ENCODE peak calls at places on chromosomes 7 and 10, in ten cellular contexts. Q is AG04449, G is epithelial cell of esophagus, U is cardiac muscle cell, A is body of pancreas, C is endothelial cell, S is upper lobe of left lung, T is heart left ventricle, D is thoracic aorta, X is A549. R is an unnamed sample.

GRCh38 chr7:42945821-42946615 is 13.8 kb downstream of the MRPL32 start:
- DNase-seq in T (no peak), S (no peak), Q (no peak), G (no peak), D (no peak), C (no peak), X (no peak), A (no peak), U (no peak), R (no peak)

GRCh38 chr7:77866370-77866769 is 67.8 kb downstream of the PHTF2 start:
- DNase-seq in U (peak; percentile 18), S (no peak), C (no peak), T (no peak), A (no peak), Q (no peak), D (no peak), G (no peak), X (no peak), R (no peak)

GRCh38 chr7:29878081-29878688 is 71.9 kb downstream of the WIPF3 start:
- DNase-seq in D (no peak), A (peak; percentile 50), Q (no peak), S (no peak), X (peak; percentile 39), G (peak; percentile 63), U (peak; percentile 67), C (no peak), T (no peak), R (no peak)

GRCh38 chr7:37493810-37494209 is 45.1 kb upstream of the ELMO1 start:
- DNase-seq in G (no peak), T (no peak), U (no peak), D (no peak), Q (no peak), A (no peak), C (no peak), S (peak; percentile 34), X (no peak), R (no peak)

GRCh38 chr10:132528064-132528800 is 9.4 kb upstream of the INPP5A start:
- DNase-seq in D (no peak), C (no peak), A (no peak), S (no peak), G (no peak), U (no peak), Q (no peak), X (no peak), T (peak; percentile 34), R (no peak)

GRCh38 chr10:65940105-65940504 is 985.7 kb upstream of the LRRTM3 start:
- DNase-seq in T (no peak), Q (no peak), S (no peak), C (no peak), X (no peak), A (no peak), D (no peak), U (no peak), G (no peak), R (no peak)

GRCh38 chr10:11838298-11838852 is 15.2 kb downstream of the PROSER2 start:
- DNase-seq in C (no peak), G (peak; percentile 83), A (no peak), U (no peak), Q (no peak), X (no peak), D (no peak), S (no peak), T (no peak), R (no peak)

GRCh38 chr10:34190594-34190993 is 624.5 kb downstream of the PARD3 start:
- DNase-seq in Q (no peak), U (no peak), A (no peak), G (no peak), D (no peak), S (no peak), X (no peak), T (no peak), C (no peak), R (no peak)

GRCh38 chr10:115871855-115872254 is 401.2 kb downstream of the GFRA1 start:
- DNase-seq in S (no peak), T (no peak), G (no peak), Q (no peak), X (no peak), U (no peak), C (no peak), D (no peak), A (no peak), R (no peak)

GRCh38 chr10:110852255-110852896 is 19.4 kb upstream of the PDCD4 start:
- DNase-seq in A (peak; percentile 88), D (no peak), S (no peak), G (peak; percentile 98), U (no peak), X (no peak), T (no peak), C (no peak), Q (no peak), R (no peak)

GRCh38 chr7:113207441-113207840 is 89.1 kb upstream of the SMIM30 start:
- DNase-seq in D (no peak), A (no peak), C (no peak), G (no peak), X (no peak), Q (no peak), U (no peak), T (no peak), S (no peak), R (no peak)

GRCh38 chr7:123372368-123372767 is 162.0 kb downstream of the IQUB start:
- DNase-seq in C (no peak), X (no peak), Q (no peak), D (no peak), G (no peak), A (no peak), T (no peak), U (no peak), S (no peak), R (no peak)

GRCh38 chr7:123366991-123367390 is 167.2 kb upstream of the SLC13A1 start:
- DNase-seq in S (no peak), C (no peak), X (no peak), A (no peak), Q (no peak), D (no peak), T (no peak), U (no peak), G (no peak), R (no peak)

GRCh38 chr7:123367508-123368122 is 166.8 kb downstream of the IQUB start:
- DNase-seq in G (peak; percentile 53), A (peak; percentile 45), Q (no peak), C (peak; percentile 40), T (no peak), X (peak; percentile 46), U (peak; percentile 69), D (no peak), S (no peak), R (no peak)
- TF ChIP-seq CTCF in G (peak; percentile 85), A (peak; percentile 82), Q (no peak), C (peak; percentile 79), T (peak; percentile 52), X (peak; percentile 57), U (peak; percentile 80), D (peak; percentile 18), S (peak; percentile 37), R (no peak)

GRCh38 chr10:35234073-35234472 is 102.2 kb upstream of the CCNY start:
- DNase-seq in G (no peak), U (no peak), X (no peak), Q (no peak), S (no peak), T (no peak), A (no peak), C (no peak), D (no peak), R (no peak)

GRCh38 chr10:35232509-35232908 is 103.8 kb upstream of the CCNY start:
- DNase-seq in S (no peak), T (no peak), D (no peak), G (no peak), U (no peak), X (no peak), C (no peak), Q (no peak), A (no peak), R (no peak)

GRCh38 chr10:35237766-35238512 is 98.4 kb upstream of the CCNY start:
- DNase-seq in Q (no peak), U (no peak), A (no peak), G (no peak), X (no peak), S (no peak), C (no peak), T (no peak), D (no peak), R (no peak)

GRCh38 chr10:35231646-35232045 is 104.7 kb upstream of the CCNY start:
- DNase-seq in S (no peak), D (no peak), X (no peak), G (no peak), A (no peak), U (no peak), C (no peak), Q (no peak), T (no peak), R (no peak)

GRCh38 chr10:35236739-35237138 is 99.6 kb upstream of the CCNY start:
- DNase-seq in C (no peak), T (no peak), Q (no peak), D (no peak), S (no peak), X (peak; percentile 40), A (no peak), U (peak; percentile 56), G (peak; percentile 16), R (no peak)
- TF ChIP-seq CTCF in C (no peak), T (peak; percentile 25), Q (peak; percentile 16), D (no peak), S (no peak), X (peak; percentile 62), A (no peak), U (peak; percentile 50), G (peak; percentile 50), R (no peak)

GRCh38 chr7:24982917-24983316 is 2.9 kb upstream of the OSBPL3 start:
- DNase-seq in X (peak; percentile 45), Q (no peak), D (no peak), G (peak; percentile 19), C (no peak), U (no peak), S (no peak), T (no peak), A (no peak), R (no peak)
- TF ChIP-seq CTCF in X (peak; percentile 44), Q (peak; percentile 7), D (no peak), G (peak; percentile 35), C (no peak), U (peak; percentile 35), S (no peak), T (peak; percentile 4), A (no peak), R (no peak)

DNA sequence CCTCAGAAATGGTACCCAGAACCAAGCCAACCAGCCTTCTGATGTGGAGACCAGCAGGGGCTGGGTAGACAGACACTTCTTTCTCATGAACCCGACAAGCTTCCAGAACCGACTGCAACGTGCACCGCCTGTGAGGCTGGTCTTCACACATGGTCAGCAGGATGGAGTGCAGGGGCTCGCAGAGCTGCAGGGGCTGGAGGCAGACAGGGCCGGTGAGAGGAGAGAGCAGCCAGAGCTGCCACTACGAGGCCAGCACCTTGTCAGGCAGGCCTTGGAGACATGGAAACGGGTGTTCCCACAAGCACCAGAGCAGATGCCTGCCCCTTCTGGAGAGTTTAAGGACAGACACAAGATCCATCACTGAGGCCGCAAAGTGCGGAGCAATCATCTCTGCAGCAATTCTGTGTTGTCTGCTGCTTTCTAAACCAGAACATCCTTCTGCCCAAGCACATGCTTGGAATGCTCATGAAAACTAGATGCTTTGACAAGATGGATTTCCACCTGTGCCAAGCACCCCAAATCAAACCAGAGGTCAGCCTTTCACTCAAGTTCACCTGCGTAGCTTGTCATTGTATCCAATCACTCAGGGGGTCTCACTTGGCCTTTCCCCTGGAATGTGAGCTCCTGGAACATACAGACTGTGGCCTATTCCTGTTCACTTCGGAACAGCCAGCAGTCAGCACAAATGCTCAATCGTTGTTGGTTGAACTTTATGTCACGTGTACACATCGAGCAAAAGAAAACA is 32.2 kb downstream of the FRMPD2 start:
- DNase-seq in D (no peak), C (no peak), T (no peak), G (no peak), U (no peak), A (no peak), X (no peak), Q (no peak), S (peak; percentile 41), R (peak; percentile 75)
- TF ChIP-seq CTCF in D (no peak), C (no peak), T (no peak), G (no peak), U (no peak), A (no peak), X (no peak), Q (no peak), S (no peak), R (no peak)